ENCODE peak calls at places on chromosome 7, in five cellular contexts. One of them, this sample, is unnamed.

GRCh38 chr7:53350241-53350640 is 314.8 kb downstream of the POM121L12 start:
- DNase-seq in GM12891: no peak
- DNase-seq in K562: peak
- DNase-seq in H1: peak
- DNase-seq in HepG2: no peak
- DNase-seq in this sample: no peak

GRCh38 chr7:158616050-158616449 is 28.4 kb upstream of the PTPRN2 start:
- DNase-seq in H1: peak
- DNase-seq in GM12891: no peak
- DNase-seq in HepG2: no peak
- DNase-seq in K562: no peak
- DNase-seq in this sample: no peak

GRCh38 chr7:111108526-111108925 is 17.6 kb downstream of the LRRN3 start:
- DNase-seq in K562: no peak
- DNase-seq in GM12891: no peak
- DNase-seq in HepG2: peak
- DNase-seq in H1: no peak
- DNase-seq in this sample: no peak

GRCh38 chr7:28643369-28644340 is 231.3 kb downstream of the CREB5 start:
- DNase-seq in H1: no peak
- DNase-seq in K562: no peak
- DNase-seq in GM12891: no peak
- DNase-seq in HepG2: no peak
- DNase-seq in this sample: no peak

GRCh38 chr7:116912269-116912909 is 40.9 kb upstream of the ST7 start:
- DNase-seq in H1: no peak
- DNase-seq in K562: no peak
- DNase-seq in HepG2: no peak
- DNase-seq in GM12891: no peak
- DNase-seq in this sample: no peak

GRCh38 chr7:78221961-78222751 is 423.6 kb downstream of the PHTF2 start:
- DNase-seq in GM12891: no peak
- DNase-seq in H1: no peak
- DNase-seq in HepG2: no peak
- DNase-seq in K562: no peak
- DNase-seq in this sample: no peak

GRCh38 chr7:64863021-64863420 is 40.1 kb upstream of the ZNF273 start:
- DNase-seq in K562: no peak
- DNase-seq in GM12891: no peak
- DNase-seq in H1: no peak
- DNase-seq in HepG2: no peak
- DNase-seq in this sample: no peak

GRCh38 chr7:132930881-132931280 is 151.0 kb downstream of the CHCHD3 start:
- DNase-seq in HepG2: peak
- DNase-seq in H1: no peak
- DNase-seq in GM12891: no peak
- DNase-seq in K562: peak
- DNase-seq in this sample: no peak

GRCh38 chr7:52472006-52472405 is 563.4 kb upstream of the POM121L12 start:
- DNase-seq in H1: no peak
- DNase-seq in K562: no peak
- DNase-seq in HepG2: no peak
- DNase-seq in GM12891: no peak
- DNase-seq in this sample: no peak

GRCh38 chr7:126483972-126484371 is 768.8 kb downstream of the GRM8 start:
- DNase-seq in K562: no peak
- DNase-seq in GM12891: no peak
- DNase-seq in HepG2: no peak
- DNase-seq in H1: no peak
- DNase-seq in this sample: no peak

GRCh38 chr7:2232766-2233520 is at the start of gene MAD1L1:
- DNase-seq in H1: peak
- DNase-seq in HepG2: peak
- DNase-seq in GM12891: peak
- DNase-seq in K562: peak
- DNase-seq in this sample: peak

GRCh38 chr7:105621617-105622016 is 40.3 kb upstream of the EFCAB10 start:
- DNase-seq in H1: no peak
- DNase-seq in HepG2: no peak
- DNase-seq in K562: no peak
- DNase-seq in GM12891: no peak
- DNase-seq in this sample: no peak

GRCh38 chr7:156219307-156220077 is 407.2 kb upstream of the SHH start:
- DNase-seq in K562: no peak
- DNase-seq in HepG2: no peak
- DNase-seq in GM12891: no peak
- DNase-seq in H1: no peak
- DNase-seq in this sample: no peak

GRCh38 chr7:103439661-103440060 is 6.3 kb downstream of the SLC26A5 start:
- DNase-seq in H1: no peak
- DNase-seq in GM12891: no peak
- DNase-seq in K562: no peak
- DNase-seq in HepG2: no peak
- DNase-seq in this sample: no peak

GRCh38 chr7:45980181-45980905 is 59.3 kb upstream of the IGFBP3 start:
- DNase-seq in K562: no peak
- DNase-seq in H1: no peak
- DNase-seq in GM12891: no peak
- DNase-seq in HepG2: no peak
- DNase-seq in this sample: no peak

GRCh38 chr7:16092711-16093110 is 328.6 kb downstream of the CRPPA start:
- DNase-seq in H1: no peak
- DNase-seq in GM12891: no peak
- DNase-seq in HepG2: no peak
- DNase-seq in K562: no peak
- DNase-seq in this sample: no peak

GRCh38 chr7:74582447-74583039 is 75.0 kb upstream of the GTF2I start:
- DNase-seq in H1: no peak
- DNase-seq in K562: no peak
- DNase-seq in HepG2: no peak
- DNase-seq in GM12891: no peak
- DNase-seq in this sample: no peak

GRCh38 chr7:28922618-28923331 is 35.4 kb downstream of the TRIL start:
- DNase-seq in HepG2: peak
- DNase-seq in K562: peak
- DNase-seq in H1: peak
- DNase-seq in GM12891: no peak
- DNase-seq in this sample: no peak

GRCh38 chr7:144710791-144711190 is 125.1 kb downstream of the TPK1 start:
- DNase-seq in K562: no peak
- DNase-seq in HepG2: no peak
- DNase-seq in GM12891: no peak
- DNase-seq in H1: no peak
- DNase-seq in this sample: no peak

GRCh38 chr7:23458044-23458443 is 12.2 kb downstream of the IGF2BP3 start:
- DNase-seq in H1: no peak
- DNase-seq in K562: no peak
- DNase-seq in HepG2: no peak
- DNase-seq in GM12891: no peak
- DNase-seq in this sample: no peak

GRCh38 chr7:153948055-153948454 is 104.1 kb upstream of the DPP6 start:
- DNase-seq in H1: no peak
- DNase-seq in HepG2: no peak
- DNase-seq in K562: no peak
- DNase-seq in GM12891: no peak
- DNase-seq in this sample: no peak

GRCh38 chr7:47291461-47292051 is 290.4 kb downstream of the TNS3 start:
- DNase-seq in GM12891: peak
- DNase-seq in HepG2: no peak
- DNase-seq in K562: no peak
- DNase-seq in H1: no peak
- DNase-seq in this sample: no peak

GRCh38 chr7:151820486-151821105 is 56.3 kb downstream of the PRKAG2 start:
- DNase-seq in GM12891: no peak
- DNase-seq in HepG2: no peak
- DNase-seq in K562: no peak
- DNase-seq in H1: no peak
- DNase-seq in this sample: no peak

GRCh38 chr7:128395748-128396147 is 14.0 kb downstream of the IMPDH1 start:
- DNase-seq in H1: no peak
- DNase-seq in K562: peak
- DNase-seq in HepG2: no peak
- DNase-seq in GM12891: no peak
- DNase-seq in this sample: no peak

GRCh38 chr7:43758861-43759683 is 592 bp downstream of the BLVRA start:
- DNase-seq in K562: peak
- DNase-seq in HepG2: no peak
- DNase-seq in H1: peak
- DNase-seq in GM12891: peak
- DNase-seq in this sample: peak

GRCh38 chr7:116779921-116780320 is 82.5 kb upstream of the CAPZA2 start:
- DNase-seq in K562: no peak
- DNase-seq in HepG2: no peak
- DNase-seq in H1: no peak
- DNase-seq in GM12891: no peak
- DNase-seq in this sample: no peak

GRCh38 chr7:156493942-156494341 is 146.6 kb upstream of the RNF32 start:
- DNase-seq in HepG2: no peak
- DNase-seq in GM12891: no peak
- DNase-seq in H1: no peak
- DNase-seq in K562: no peak
- DNase-seq in this sample: no peak

GRCh38 chr7:28984631-28985030 is 26.5 kb upstream of the TRIL start:
- DNase-seq in HepG2: no peak
- DNase-seq in K562: peak
- DNase-seq in GM12891: no peak
- DNase-seq in H1: no peak
- DNase-seq in this sample: no peak

GRCh38 chr7:156816943-156817572 is 75.9 kb downstream of the LMBR1 start:
- DNase-seq in HepG2: peak
- DNase-seq in K562: peak
- DNase-seq in GM12891: no peak
- DNase-seq in H1: no peak
- DNase-seq in this sample: no peak

GRCh38 chr7:8129323-8129659 is 132.7 kb downstream of the ICA1 start:
- DNase-seq in HepG2: no peak
- DNase-seq in K562: no peak
- DNase-seq in H1: no peak
- DNase-seq in GM12891: no peak
- DNase-seq in this sample: no peak

GRCh38 chr7:8126768-8127167 is 135.2 kb downstream of the ICA1 start:
- DNase-seq in K562: no peak
- DNase-seq in GM12891: no peak
- DNase-seq in HepG2: peak
- DNase-seq in H1: no peak
- DNase-seq in this sample: no peak

GRCh38 chr7:8121243-8121642 is 140.7 kb downstream of the ICA1 start:
- DNase-seq in K562: no peak
- DNase-seq in H1: no peak
- DNase-seq in HepG2: no peak
- DNase-seq in GM12891: no peak
- DNase-seq in this sample: no peak

GRCh38 chr7:8128457-8129322 is 133.3 kb downstream of the ICA1 start:
- DNase-seq in K562: no peak
- DNase-seq in GM12891: no peak
- DNase-seq in HepG2: no peak
- DNase-seq in H1: no peak
- DNase-seq in this sample: no peak

GRCh38 chr7:8125680-8126444 is 136.1 kb downstream of the ICA1 start:
- DNase-seq in HepG2: no peak
- DNase-seq in GM12891: peak
- DNase-seq in K562: no peak
- DNase-seq in H1: no peak
- DNase-seq in this sample: peak
- TF ChIP-seq TAF1 in HepG2: no peak
- TF ChIP-seq TAF1 in GM12891: peak
- TF ChIP-seq TAF1 in K562: no peak
- TF ChIP-seq TAF1 in H1: no peak
- TF ChIP-seq TAF1 in this sample: no peak

GRCh38 chr7:79453558-79454324 is at the start of gene MAGI2:
- DNase-seq in K562: no peak
- DNase-seq in HepG2: peak
- DNase-seq in GM12891: no peak
- DNase-seq in H1: peak
- DNase-seq in this sample: no peak
- TF ChIP-seq POLR2A in K562: no peak
- TF ChIP-seq POLR2A in HepG2: peak
- TF ChIP-seq POLR2A in GM12891: no peak
- TF ChIP-seq POLR2A in H1: no peak
- TF ChIP-seq POLR2A in this sample: no peak

GRCh38 chr7:150379590-150380379 is 655 bp downstream of the ZNF775 start:
- DNase-seq in HepG2: no peak
- DNase-seq in H1: no peak
- DNase-seq in GM12891: no peak
- DNase-seq in K562: peak
- DNase-seq in this sample: no peak
- TF ChIP-seq POLR2AphosphoS5 in HepG2: no peak
- TF ChIP-seq POLR2AphosphoS5 in H1: no peak
- TF ChIP-seq POLR2AphosphoS5 in GM12891: peak
- TF ChIP-seq POLR2AphosphoS5 in K562: no peak
- TF ChIP-seq POLR2AphosphoS5 in this sample: peak

GRCh38 chr7:50599385-50599784 is 34.2 kb upstream of the DDC start:
- DNase-seq in K562: no peak
- DNase-seq in H1: no peak
- DNase-seq in GM12891: no peak
- DNase-seq in HepG2: no peak
- DNase-seq in this sample: no peak
- TF ChIP-seq TAF1 in K562: no peak
- TF ChIP-seq TAF1 in H1: no peak
- TF ChIP-seq TAF1 in GM12891: no peak
- TF ChIP-seq TAF1 in HepG2: no peak
- TF ChIP-seq TAF1 in this sample: no peak

GRCh38 chr7:992742-993607 is 10.0 kb downstream of the CYP2W1 start:
- DNase-seq in K562: peak
- DNase-seq in H1: peak
- DNase-seq in HepG2: peak
- DNase-seq in GM12891: peak
- DNase-seq in this sample: peak
- TF ChIP-seq POLR2A in K562: no peak
- TF ChIP-seq POLR2A in H1: no peak
- TF ChIP-seq POLR2A in HepG2: peak
- TF ChIP-seq POLR2A in GM12891: no peak
- TF ChIP-seq POLR2A in this sample: no peak

DNA sequence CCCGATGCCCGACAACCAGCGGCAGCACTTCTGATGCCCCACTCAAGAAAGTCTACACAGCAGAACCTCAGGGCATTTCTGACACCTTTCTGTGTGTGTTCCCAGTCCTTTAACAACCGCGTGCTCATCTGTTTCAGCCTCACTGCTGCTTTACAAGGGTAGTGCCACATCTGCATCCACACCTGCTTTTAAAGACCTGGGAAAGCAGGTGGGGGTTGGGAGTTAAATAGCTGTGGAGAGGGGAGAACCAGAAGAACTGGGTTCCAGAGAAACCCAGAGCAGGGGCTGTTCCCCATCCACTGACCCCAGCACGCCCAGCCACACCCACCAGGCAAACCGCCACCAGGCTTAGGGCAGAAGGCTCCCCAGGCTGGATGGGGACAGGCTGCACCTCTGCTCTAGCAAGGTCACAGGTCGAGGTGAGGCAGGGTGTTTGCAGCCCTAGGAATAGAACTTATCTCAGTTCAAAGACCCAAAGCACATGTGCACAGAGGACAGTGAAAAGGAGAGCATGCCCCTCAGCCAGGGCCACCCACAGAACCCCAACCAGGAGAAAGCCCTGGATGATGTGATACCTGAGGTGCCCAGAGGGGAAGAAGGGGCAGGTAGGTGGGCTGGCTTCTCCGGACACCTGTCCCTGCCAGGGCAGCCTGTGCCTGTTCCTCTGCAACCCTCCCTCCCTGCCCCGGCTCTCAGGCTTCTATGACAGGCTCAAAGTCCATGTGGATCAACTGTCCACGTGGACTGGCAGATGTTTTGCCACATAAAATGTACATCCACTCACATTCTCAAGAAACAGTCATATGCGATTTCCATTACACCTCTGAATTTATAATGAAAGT is 51.3 kb downstream of the COBL start:
- DNase-seq in HepG2: peak
- DNase-seq in K562: no peak
- DNase-seq in GM12891: no peak
- DNase-seq in H1: peak
- DNase-seq in this sample: no peak
- TF ChIP-seq POLR2AphosphoS5 in HepG2: no peak
- TF ChIP-seq POLR2AphosphoS5 in K562: no peak
- TF ChIP-seq POLR2AphosphoS5 in GM12891: no peak
- TF ChIP-seq POLR2AphosphoS5 in H1: no peak
- TF ChIP-seq POLR2AphosphoS5 in this sample: no peak

This sample was measured in GM12892.